ENCODE peak calls at places on chromosomes 13 and 19, in four cellular contexts. P is K562, Y is HepG2, J is GM12878. F is an unnamed sample.

GRCh38 chr13:52600666-52601065 is 41.6 kb upstream of the HNRNPA1L2 start:
- DNase-seq in P (no peak), J (no peak), Y (no peak), F (no peak)

GRCh38 chr19:55406869-55407624 is 541 bp downstream of the UBE2S start:
- DNase-seq in Y (no peak), P (peak; percentile 79), J (no peak), F (peak; percentile 70)

GRCh38 chr19:6868341-6868740 is 19.0 kb upstream of the ADGRE1 start:
- DNase-seq in P (no peak), J (no peak), Y (no peak), F (no peak)

GRCh38 chr19:13428352-13428751 is 77.9 kb downstream of the CACNA1A start:
- DNase-seq in P (peak; percentile 52), Y (no peak), J (no peak), F (peak; percentile 19)

GRCh38 chr13:95256086-95256485 is 45.2 kb downstream of the ABCC4 start:
- DNase-seq in Y (peak; percentile 23), J (no peak), P (no peak), F (no peak)

GRCh38 chr13:34772881-34773280 is 169.2 kb upstream of the NBEA start:
- DNase-seq in J (no peak), Y (no peak), P (no peak), F (no peak)

GRCh38 chr13:49421391-49421790 is 22.5 kb downstream of the CAB39L start:
- DNase-seq in Y (peak; percentile 81), P (peak; percentile 12), J (peak; percentile 24), F (no peak)

GRCh38 chr19:46919324-46919723 is 58.5 kb downstream of the ARHGAP35 start:
- DNase-seq in Y (no peak), P (no peak), J (no peak), F (no peak)

GRCh38 chr13:113393572-113394503 is 29.9 kb upstream of the GRTP1 start:
- DNase-seq in J (peak; percentile 1), Y (peak; percentile 62), P (peak; percentile 85), F (no peak)

GRCh38 chr19:50835103-50835784 is 1.9 kb upstream of the KLK15 start:
- DNase-seq in J (no peak), P (no peak), Y (no peak), F (peak; percentile 54)

GRCh38 chr19:11737964-11738745 is 591 bp downstream of the ZNF823 start:
- DNase-seq in Y (peak; percentile 67), J (no peak), P (peak; percentile 38), F (peak; percentile 71)

GRCh38 chr19:1469200-1469935 is 9.6 kb downstream of the C19orf25 start:
- DNase-seq in Y (no peak), P (no peak), J (no peak), F (no peak)

GRCh38 chr13:26132756-26133155 is 80.9 kb upstream of the SHISA2 start:
- DNase-seq in P (no peak), J (no peak), Y (no peak), F (no peak)

GRCh38 chr19:28603453-28603852 is 609.5 kb downstream of the UQCRFS1 start:
- DNase-seq in Y (no peak), J (no peak), P (no peak), F (no peak)

GRCh38 chr13:94559201-94559795 is 36.7 kb downstream of the TGDS start:
- DNase-seq in P (no peak), Y (no peak), J (no peak), F (no peak)

GRCh38 chr13:36858285-36858684 is 39.3 kb downstream of the RFXAP start:
- DNase-seq in J (no peak), P (peak; percentile 11), Y (peak; percentile 69), F (peak; percentile 53)

GRCh38 chr13:71355010-71355409 is 512.0 kb downstream of the DACH1 start:
- DNase-seq in J (no peak), P (no peak), Y (no peak), F (no peak)

GRCh38 chr13:31835932-31836331 is 96.6 kb downstream of the RXFP2 start:
- DNase-seq in J (no peak), P (no peak), Y (peak; percentile 5), F (no peak)

GRCh38 chr19:23052349-23052748 is 49.4 kb upstream of the ZNF728 start:
- DNase-seq in J (no peak), Y (no peak), P (no peak), F (no peak)

GRCh38 chr19:40705362-40705651 is 11.4 kb downstream of the COQ8B start:
- DNase-seq in Y (no peak), J (no peak), P (no peak), F (no peak)

GRCh38 chr19:39398297-39398864 is 7.2 kb downstream of the MED29 start:
- DNase-seq in P (no peak), J (no peak), Y (peak; percentile 36), F (no peak)

GRCh38 chr13:113903361-113903760 is 39.5 kb upstream of the GAS6 start:
- DNase-seq in Y (no peak), J (no peak), P (no peak), F (no peak)

DNA sequence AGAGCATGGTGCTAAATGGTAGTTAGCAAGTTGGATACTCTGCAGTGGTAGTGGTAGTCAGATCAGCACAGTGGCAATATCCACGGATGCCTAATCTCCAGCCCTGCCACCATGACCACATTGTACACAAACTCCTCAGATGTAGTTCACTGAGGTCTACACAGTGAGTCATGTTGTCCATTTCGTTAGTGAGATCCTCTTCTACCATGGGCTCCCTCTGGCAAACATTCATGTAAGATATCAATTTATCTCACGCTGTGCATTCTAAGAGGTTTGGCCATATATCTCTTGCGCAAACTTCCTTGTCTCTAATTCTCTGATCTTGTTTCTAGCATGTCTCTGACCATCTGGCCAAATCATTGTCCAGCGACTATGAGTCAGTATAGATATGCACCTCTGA is 58.2 kb downstream of the POLR1D start:
- DNase-seq in J (no peak), Y (no peak), P (no peak), F (no peak)
- TF ChIP-seq CHD2 in J (no peak), Y (no peak), P (no peak), F (no peak)

GRCh38 chr19:19049406-19049805 is 14.4 kb upstream of the SLC25A42 start:
- DNase-seq in P (no peak), Y (no peak), J (no peak), F (no peak)

GRCh38 chr19:19051478-19052213 is 12.1 kb upstream of the SLC25A42 start:
- DNase-seq in P (peak; percentile 24), J (no peak), Y (no peak), F (no peak)

GRCh38 chr19:19053508-19054314 is 10.1 kb upstream of the SLC25A42 start:
- DNase-seq in P (peak; percentile 74), J (no peak), Y (peak; percentile 50), F (peak; percentile 82)

GRCh38 chr19:19050104-19050503 is 13.7 kb upstream of the SLC25A42 start:
- DNase-seq in J (no peak), P (no peak), Y (no peak), F (no peak)

GRCh38 chr19:19050731-19051130 is 13.1 kb upstream of the SLC25A42 start:
- DNase-seq in P (no peak), J (no peak), Y (no peak), F (no peak)
- TF ChIP-seq MXI1 in P (no peak), J (no peak), Y (no peak), F (no peak)

GRCh38 chr13:30088312-30088855 is 219.0 kb downstream of the KATNAL1 start:
- DNase-seq in J (no peak), Y (no peak), P (no peak), F (no peak)
- TF ChIP-seq CHD2 in J (no peak), Y (no peak), P (no peak), F (no peak)

DNA sequence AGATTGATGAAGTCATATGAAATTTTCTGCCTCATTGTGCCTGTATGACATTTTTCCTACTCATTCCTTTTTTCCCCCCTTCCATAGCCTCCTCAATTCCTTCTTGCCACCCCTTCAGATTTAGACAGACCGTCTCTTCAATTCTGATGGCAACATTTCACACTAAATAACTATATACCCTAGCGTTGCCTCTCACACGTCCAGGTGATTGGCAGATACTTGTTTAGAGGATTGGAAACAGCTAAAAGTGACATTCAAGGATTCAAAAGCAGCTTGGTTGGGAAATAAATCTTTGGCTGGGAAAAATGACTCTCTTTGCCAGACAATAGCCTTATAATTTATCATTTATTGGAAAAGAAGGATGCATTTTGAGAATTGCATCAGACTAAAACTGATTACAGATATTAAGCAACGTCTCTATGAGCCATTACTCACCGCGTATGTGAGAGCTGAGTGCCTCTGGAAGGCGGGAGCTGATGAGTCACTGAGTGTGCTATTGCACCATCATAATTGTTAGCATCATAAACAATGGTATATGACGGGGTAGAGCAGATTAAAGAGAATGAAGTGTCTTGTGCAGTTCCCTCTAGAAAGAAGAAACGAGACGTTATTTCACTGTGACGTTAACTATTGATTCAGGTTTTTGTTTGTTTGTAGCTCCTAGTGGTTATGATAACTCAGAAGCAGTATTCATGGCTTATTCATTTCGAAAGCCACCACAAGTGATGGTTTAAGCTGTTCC is 61.1 kb upstream of the FAM216B start:
- DNase-seq in J (peak; percentile 13), Y (peak; percentile 7), P (no peak), F (no peak)
- TF ChIP-seq MXI1 in J (no peak), Y (no peak), P (no peak), F (no peak)

GRCh38 chr19:10091892-10092641 is 6.0 kb downstream of the SHFL start:
- DNase-seq in P (peak; percentile 21), J (no peak), Y (no peak), F (no peak)

GRCh38 chr19:10091370-10091687 is 5.2 kb downstream of the SHFL start:
- DNase-seq in J (no peak), P (no peak), Y (no peak), F (no peak)

GRCh38 chr19:10095622-10095947 is 6.9 kb downstream of the ANGPTL6 start:
- DNase-seq in P (no peak), J (no peak), Y (no peak), F (no peak)

GRCh38 chr19:10092648-10093294 is 6.7 kb downstream of the SHFL start:
- DNase-seq in J (no peak), Y (no peak), P (no peak), F (no peak)

GRCh38 chr19:10093295-10094186 is 7.4 kb downstream of the SHFL start:
- DNase-seq in P (peak; percentile 52), J (no peak), Y (no peak), F (no peak)
- TF ChIP-seq CHD2 in P (no peak), J (no peak), Y (no peak), F (no peak)

DNA sequence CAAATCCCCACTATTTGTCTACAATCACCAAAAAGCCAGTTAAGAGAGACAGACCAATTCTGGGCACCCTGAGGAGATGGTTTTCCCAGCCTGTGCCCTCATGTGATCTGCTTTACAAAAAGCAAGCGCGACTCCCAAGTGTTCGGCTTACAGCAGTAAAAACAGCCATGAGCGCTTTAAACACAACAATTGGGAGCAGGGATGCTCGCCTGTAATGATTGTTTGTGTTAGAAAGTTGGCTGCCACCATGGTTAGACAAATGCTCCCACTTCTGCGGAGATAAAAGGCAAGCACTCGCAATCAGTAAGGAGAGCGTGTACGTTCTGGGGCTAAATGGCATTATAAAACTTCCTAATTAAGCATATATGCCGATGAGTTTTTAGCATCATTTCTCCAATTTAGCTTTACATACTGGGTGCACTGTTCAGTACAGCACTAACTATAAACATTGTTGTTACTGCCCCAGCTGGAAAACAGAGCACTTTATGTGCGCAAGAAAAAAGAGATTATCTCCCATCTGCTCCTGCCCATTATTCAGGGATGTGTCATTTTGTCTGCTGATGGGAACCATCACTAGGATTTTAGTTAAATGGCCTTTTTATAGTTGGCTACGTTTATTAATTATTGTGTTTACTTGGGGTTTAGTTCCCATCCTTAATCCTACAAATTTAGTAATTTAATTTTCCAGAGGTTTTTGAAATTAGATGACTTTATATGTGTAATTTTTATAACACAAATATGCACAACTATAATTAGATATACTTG is 309.3 kb upstream of the MAB21L1 start:
- DNase-seq in J (no peak), P (no peak), Y (no peak), F (peak; percentile 46)
- TF ChIP-seq MXI1 in J (no peak), P (no peak), Y (no peak), F (peak; percentile 19)

GRCh38 chr13:30618186-30618937 is 642 bp downstream of the USPL1 start:
- DNase-seq in Y (peak; percentile 4), J (no peak), P (no peak), F (no peak)
- TF ChIP-seq CHD2 in Y (no peak), J (no peak), P (no peak), F (no peak)

F was measured in SK-N-SH.